ENCODE peak calls at places on chromosome 14, in seven cellular contexts. C, M, F, Z, K, T and P are unnamed samples.

GRCh38 chr14:56173360-56173922 is 55.2 kb downstream of the PELI2 start:
- DNase-seq in T (no peak), F (no peak), Z (no peak), M (no peak), K (no peak), C (peak; percentile 39), P (no peak)

GRCh38 chr14:22520786-22521185 is 68.2 kb downstream of the DAD1 start:
- DNase-seq in C (no peak), F (no peak), M (no peak), T (no peak), Z (no peak), K (no peak), P (no peak)

GRCh38 chr14:61179061-61179675 is 102.0 kb downstream of the TMEM30B start:
- DNase-seq in T (peak; percentile 81), K (no peak), M (no peak), F (no peak), Z (no peak), C (peak; percentile 85), P (peak; percentile 26)

GRCh38 chr14:62914025-62914424 is 131.2 kb downstream of the KCNH5 start:
- DNase-seq in M (no peak), K (peak; percentile 27), F (no peak), Z (no peak), T (peak; percentile 29), C (peak; percentile 9), P (peak; percentile 80)

GRCh38 chr14:95474941-95475340 is 41.5 kb downstream of the SYNE3 start:
- DNase-seq in M (no peak), Z (no peak), C (no peak), F (no peak), T (no peak), K (no peak), P (no peak)

GRCh38 chr14:25032092-25032784 is 17.7 kb downstream of the STXBP6 start:
- DNase-seq in C (no peak), F (no peak), T (no peak), M (no peak), K (peak; percentile 12), Z (no peak), P (no peak)

GRCh38 chr14:46215801-46216200 is 435.8 kb downstream of the RPL10L start:
- DNase-seq in M (no peak), F (no peak), C (no peak), Z (no peak), K (no peak), T (no peak), P (no peak)

GRCh38 chr14:52175982-52176502 is 91.5 kb upstream of the PTGDR start:
- DNase-seq in M (no peak), F (no peak), C (no peak), K (no peak), T (no peak), Z (no peak), P (no peak)

GRCh38 chr14:62667515-62667914 is 377.7 kb downstream of the KCNH5 start:
- DNase-seq in M (no peak), K (peak; percentile 46), F (no peak), T (no peak), C (peak; percentile 2), Z (no peak), P (peak; percentile 3)

GRCh38 chr14:61488417-61488816 is 167.0 kb downstream of the PRKCH start:
- DNase-seq in C (no peak), K (no peak), F (no peak), T (no peak), Z (no peak), M (no peak), P (no peak)

GRCh38 chr14:101834387-101835165 is 73.1 kb downstream of the PPP2R5C start:
- DNase-seq in C (peak; percentile 45), F (no peak), K (no peak), M (no peak), Z (no peak), T (no peak), P (peak; percentile 20)

GRCh38 chr14:60935283-60935682 is 45.6 kb downstream of the TRMT5 start:
- DNase-seq in F (no peak), K (no peak), Z (no peak), C (no peak), M (no peak), T (no peak), P (no peak)

GRCh38 chr14:21734457-21735074 is 60.9 kb upstream of the OR4E1 start:
- DNase-seq in Z (no peak), F (peak; percentile 6), C (peak; percentile 3), K (peak; percentile 88), T (peak; percentile 52), M (peak; percentile 60), P (peak; percentile 39)

GRCh38 chr14:88379706-88380343 is 5.6 kb upstream of the SPATA7 start:
- DNase-seq in K (no peak), Z (no peak), C (no peak), M (no peak), F (no peak), T (no peak), P (no peak)

GRCh38 chr14:101665478-101666078 is 95.9 kb upstream of the PPP2R5C start:
- DNase-seq in C (peak; percentile 46), F (no peak), Z (no peak), M (peak; percentile 55), T (peak; percentile 29), K (peak; percentile 48), P (peak; percentile 37)

GRCh38 chr14:104119119-104119699 is 19.2 kb upstream of the KIF26A start:
- DNase-seq in Z (no peak), K (no peak), T (no peak), M (no peak), F (no peak), C (no peak), P (no peak)

GRCh38 chr14:86087377-86087776 is 557.4 kb downstream of the FLRT2 start:
- DNase-seq in K (peak; percentile 5), T (no peak), F (no peak), M (no peak), C (no peak), Z (no peak), P (no peak)

GRCh38 chr14:75283884-75284563 is 5.4 kb downstream of the FOS start:
- DNase-seq in F (no peak), T (no peak), M (no peak), K (no peak), C (no peak), Z (no peak), P (peak; percentile 51)

GRCh38 chr14:101567252-101567651 is 6.0 kb downstream of the DIO3 start:
- DNase-seq in K (no peak), M (no peak), T (no peak), C (no peak), F (no peak), Z (no peak), P (no peak)

GRCh38 chr14:96362071-96362964 is 823 bp downstream of the ATG2B start:
- DNase-seq in F (peak; percentile 33), Z (peak; percentile 45), C (peak; percentile 30), M (peak; percentile 79), T (peak; percentile 23), K (peak; percentile 41), P (peak; percentile 30)

GRCh38 chr14:52862652-52863338 is 71.4 kb upstream of the GNPNAT1 start:
- DNase-seq in M (no peak), C (peak; percentile 83), T (peak; percentile 81), K (peak; percentile 31), F (no peak), Z (no peak), P (peak; percentile 88)

GRCh38 chr14:63717704-63718103 is 10.2 kb downstream of the SGPP1 start:
- DNase-seq in T (peak; percentile 13), F (no peak), M (no peak), Z (no peak), C (peak; percentile 34), K (peak; percentile 46), P (peak; percentile 36)

GRCh38 chr14:94029671-94030203 is 3.6 kb downstream of the OTUB2 start:
- DNase-seq in F (no peak), T (no peak), C (no peak), M (no peak), K (no peak), Z (no peak), P (no peak)

GRCh38 chr14:78129375-78129774 is 40.8 kb upstream of the NRXN3 start:
- DNase-seq in K (no peak), T (no peak), F (no peak), C (no peak), Z (no peak), M (no peak), P (no peak)

GRCh38 chr14:99479903-99480855 is 480 bp downstream of the SETD3 start:
- DNase-seq in Z (peak; percentile 42), C (peak; percentile 79), K (peak; percentile 46), M (peak; percentile 45), T (peak; percentile 72), F (peak; percentile 17), P (peak; percentile 65)

GRCh38 chr14:22221508-22221907 is 367.5 kb downstream of the DAD1 start:
- DNase-seq in T (peak; percentile 3), Z (no peak), K (peak; percentile 56), F (no peak), C (peak; percentile 32), M (no peak), P (peak; percentile 49)

GRCh38 chr14:61406670-61407069 is 85.3 kb downstream of the PRKCH start:
- DNase-seq in M (no peak), Z (no peak), C (no peak), T (no peak), K (no peak), F (peak; percentile 21), P (no peak)

GRCh38 chr14:62039871-62040270 is 277.7 kb downstream of the SNAPC1 start:
- DNase-seq in F (no peak), Z (no peak), K (no peak), C (peak; percentile 39), T (no peak), M (no peak), P (peak; percentile 26)

GRCh38 chr14:53035336-53035735 is 84.5 kb upstream of the FERMT2 start:
- DNase-seq in T (no peak), F (no peak), M (no peak), C (no peak), K (no peak), Z (no peak), P (no peak)

GRCh38 chr14:57362356-57362755 is 28.0 kb upstream of the NAA30 start:
- DNase-seq in Z (no peak), C (no peak), M (no peak), T (peak; percentile 37), F (no peak), K (no peak), P (no peak)

GRCh38 chr14:59905193-59905592 is 14.8 kb upstream of the LRRC9 start:
- DNase-seq in C (no peak), Z (no peak), M (no peak), K (no peak), T (peak; percentile 32), F (no peak), P (peak; percentile 13)

GRCh38 chr14:95260537-95261440 is 58.9 kb downstream of the CLMN start:
- DNase-seq in K (peak; percentile 83), F (no peak), Z (no peak), T (no peak), C (no peak), M (no peak), P (peak; percentile 39)

GRCh38 chr14:94122438-94122837 is 7.0 kb downstream of the IFI27L2 start:
- DNase-seq in K (no peak), Z (no peak), F (no peak), M (no peak), T (no peak), C (no peak), P (no peak)

GRCh38 chr14:92475451-92476187 is 38.0 kb upstream of the RIN3 start:
- DNase-seq in Z (no peak), F (no peak), C (peak; percentile 29), K (no peak), M (no peak), T (no peak), P (no peak)

GRCh38 chr14:24394275-24394674 is 4.5 kb upstream of the NYNRIN start:
- DNase-seq in C (no peak), T (no peak), Z (no peak), M (no peak), F (no peak), K (peak; percentile 23), P (no peak)

GRCh38 chr14:49975799-49976198 is 82.9 kb downstream of the ARF6 start:
- DNase-seq in K (no peak), F (no peak), T (peak; percentile 44), C (no peak), Z (no peak), M (no peak), P (no peak)